ENCODE peak calls at places on chromosome 3, in eight cellular contexts. B is AG09309; Z is AG04449; G is transverse colon; T is neural crest cell; W is activated CD8-positive, alpha-beta T cell treated with anti-CD3 and anti-CD28 coated beads for 36 hours; O is adrenal gland; V is GM12865. S is an unnamed sample.

GRCh38 chr3:194802125-194802433 is 116.4 kb downstream of the FAM43A start:
- DNase-seq in B (no peak), Z (no peak), G (no peak), T (no peak), W (no peak), O (no peak), V (no peak), S (no peak)

GRCh38 chr3:133890972-133891644 is 4.6 kb downstream of the RAB6B start:
- DNase-seq in B (no peak), Z (no peak), G (no peak), T (no peak), W (no peak), O (no peak), V (no peak), S (no peak)

GRCh38 chr3:43894176-43895049 is 203.7 kb downstream of the ABHD5 start:
- DNase-seq in B (peak), Z (no peak), G (peak), T (peak), W (peak), O (peak), V (peak), S (no peak)

GRCh38 chr3:159112724-159113123 is 310.9 kb downstream of the MFSD1 start:
- DNase-seq in B (no peak), Z (no peak), G (no peak), T (no peak), W (no peak), O (no peak), V (no peak), S (no peak)

GRCh38 chr3:85183390-85183789 is 224.6 kb downstream of the CADM2 start:
- DNase-seq in B (no peak), Z (no peak), G (no peak), T (no peak), W (no peak), O (no peak), V (no peak), S (no peak)

GRCh38 chr3:124144035-124144814 is 152.3 kb upstream of the ROPN1 start:
- DNase-seq in B (no peak), Z (no peak), G (no peak), T (no peak), W (no peak), O (no peak), V (no peak), S (no peak)

GRCh38 chr3:42608586-42608985 is 8.1 kb downstream of the NKTR start:
- DNase-seq in B (no peak), Z (no peak), G (no peak), T (no peak), W (no peak), O (no peak), V (no peak), S (peak)

GRCh38 chr3:158792709-158793108 is 9.1 kb upstream of the MFSD1 start:
- DNase-seq in B (peak), Z (peak), G (no peak), T (no peak), W (no peak), O (peak), V (no peak), S (no peak)

GRCh38 chr3:23669541-23670255 is 136.1 kb upstream of the UBE2E1 start:
- DNase-seq in B (no peak), Z (no peak), G (no peak), T (no peak), W (no peak), O (no peak), V (no peak), S (no peak)

GRCh38 chr3:105367063-105367405 is 325 bp downstream of the ALCAM start:
- DNase-seq in B (no peak), Z (no peak), G (peak), T (peak), W (peak), O (peak), V (peak), S (no peak)

GRCh38 chr3:126654571-126655393 is at the start of gene TXNRD3:
- DNase-seq in B (no peak), Z (no peak), G (peak), T (peak), W (peak), O (peak), V (peak), S (no peak)
- TF ChIP-seq CTCF in B (no peak), Z (no peak), G (no peak), T (peak), W (no peak), O (no peak), V (no peak), S (no peak)

GRCh38 chr3:11539677-11540076 is 104.0 kb downstream of the VGLL4 start:
- DNase-seq in B (no peak), Z (no peak), G (no peak), T (no peak), W (no peak), O (peak), V (no peak), S (no peak)
- TF ChIP-seq CTCF in B (no peak), Z (no peak), G (no peak), T (no peak), W (no peak), O (no peak), V (no peak), S (no peak)

GRCh38 chr3:157355276-157355675 is 81.4 kb upstream of the PTX3 start:
- DNase-seq in B (no peak), Z (no peak), G (no peak), T (no peak), W (no peak), O (no peak), V (no peak), S (no peak)

GRCh38 chr3:157353657-157354056 is 83.0 kb upstream of the PTX3 start:
- DNase-seq in B (no peak), Z (no peak), G (no peak), T (no peak), W (no peak), O (no peak), V (no peak), S (no peak)

GRCh38 chr3:157354254-157354653 is 82.4 kb upstream of the PTX3 start:
- DNase-seq in B (no peak), Z (no peak), G (no peak), T (no peak), W (no peak), O (no peak), V (no peak), S (no peak)

GRCh38 chr3:157356541-157356940 is 80.1 kb upstream of the PTX3 start:
- DNase-seq in B (no peak), Z (no peak), G (no peak), T (no peak), W (no peak), O (no peak), V (no peak), S (no peak)

DNA sequence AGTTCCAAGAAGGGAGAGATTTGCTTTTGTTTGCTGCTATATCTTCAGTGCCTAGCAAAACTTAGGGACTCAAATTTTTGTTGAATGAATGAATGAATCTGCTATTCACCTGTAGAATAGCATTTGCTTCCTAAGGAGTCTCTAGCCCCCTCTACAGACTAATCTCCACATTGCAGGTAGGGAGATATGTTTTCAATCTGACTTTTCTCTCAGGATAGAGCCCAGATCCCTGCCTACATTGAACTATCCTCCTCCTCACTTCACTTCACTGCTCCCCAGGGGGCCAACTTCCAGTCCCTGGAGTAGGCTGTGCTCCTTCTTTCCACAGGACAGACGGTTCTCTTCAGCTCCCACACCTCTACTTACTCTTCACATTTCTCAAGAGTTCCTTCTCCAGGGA is 81.9 kb upstream of the PTX3 start:
- DNase-seq in B (no peak), Z (no peak), G (no peak), T (no peak), W (no peak), O (no peak), V (peak), S (no peak)
- TF ChIP-seq CTCF in B (peak), Z (peak), G (no peak), T (peak), W (peak), O (no peak), V (peak), S (peak)

GRCh38 chr3:187146389-187146788 is 7.1 kb upstream of the RPL39L start:
- DNase-seq in B (no peak), Z (no peak), G (no peak), T (no peak), W (no peak), O (no peak), V (no peak), S (no peak)

GRCh38 chr3:187150186-187150585 is 10.9 kb upstream of the RPL39L start:
- DNase-seq in B (no peak), Z (no peak), G (no peak), T (no peak), W (no peak), O (no peak), V (no peak), S (no peak)

DNA sequence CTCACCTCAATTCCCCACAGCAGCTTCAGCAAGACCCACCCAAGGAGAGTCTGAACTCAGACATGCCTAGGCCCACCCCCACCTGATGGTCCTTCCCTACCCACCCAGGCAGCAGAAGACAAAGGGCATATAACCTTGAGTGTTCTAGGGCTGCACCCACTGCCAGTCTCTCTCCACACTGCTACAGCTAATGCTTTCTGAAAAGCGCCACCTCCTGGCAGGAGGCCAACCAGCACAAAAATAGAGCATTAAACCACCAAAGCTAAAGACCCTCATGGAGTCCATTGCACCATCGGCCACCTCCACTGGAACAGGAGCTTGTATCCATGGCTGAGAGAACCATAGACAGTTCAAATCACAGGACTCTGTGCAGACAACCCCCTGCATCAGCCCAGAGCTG is 11.3 kb upstream of the RPL39L start:
- DNase-seq in B (no peak), Z (no peak), G (peak), T (peak), W (peak), O (no peak), V (peak), S (no peak)
- TF ChIP-seq CTCF in B (no peak), Z (no peak), G (no peak), T (peak), W (peak), O (no peak), V (peak), S (no peak)

DNA sequence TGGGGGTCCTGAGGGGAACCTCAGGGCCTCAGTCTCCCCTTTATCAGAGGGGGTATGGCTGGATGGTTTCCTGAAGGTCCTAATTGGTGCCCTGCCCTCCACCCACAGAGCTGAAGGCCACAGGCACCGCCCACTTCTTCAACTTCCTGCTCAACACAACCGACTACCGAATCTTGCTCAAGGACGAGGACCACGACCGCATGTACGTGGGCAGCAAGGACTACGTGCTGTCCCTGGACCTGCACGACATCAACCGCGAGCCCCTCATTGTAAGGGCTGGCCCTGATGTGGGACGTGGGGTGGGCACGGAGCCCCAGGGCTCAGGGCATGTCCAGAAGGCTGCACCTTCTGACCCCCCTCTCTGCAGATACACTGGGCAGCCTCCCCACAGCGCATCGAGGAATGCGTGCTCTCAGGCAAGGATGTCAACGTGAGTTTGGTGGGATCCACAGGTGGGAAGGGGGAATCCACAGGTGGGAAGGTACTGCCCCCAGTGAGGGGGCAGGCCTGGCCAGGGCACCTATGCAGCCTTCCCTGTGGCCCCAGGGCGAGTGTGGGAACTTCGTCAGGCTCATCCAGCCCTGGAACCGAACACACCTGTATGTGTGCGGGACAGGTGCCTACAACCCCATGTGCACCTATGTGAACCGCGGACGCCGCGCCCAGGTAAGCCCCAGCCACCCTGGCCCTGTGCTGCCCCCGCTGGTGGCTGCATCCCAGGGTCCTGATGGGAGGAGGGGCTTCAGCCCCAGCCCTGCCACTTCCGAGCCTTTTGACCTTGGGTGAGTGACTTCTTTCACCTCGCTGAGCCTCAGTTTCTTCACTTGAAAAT is 17.5 kb upstream of the GNAT1 start:
- DNase-seq in B (no peak), Z (no peak), G (no peak), T (no peak), W (peak), O (no peak), V (no peak), S (no peak)
- TF ChIP-seq CTCF in B (no peak), Z (no peak), G (no peak), T (no peak), W (no peak), O (no peak), V (no peak), S (no peak)

GRCh38 chr3:53766706-53767105 is 79.5 kb downstream of the CHDH start:
- DNase-seq in B (no peak), Z (no peak), G (no peak), T (no peak), W (no peak), O (no peak), V (no peak), S (no peak)
- TF ChIP-seq CTCF in B (no peak), Z (no peak), G (no peak), T (no peak), W (no peak), O (no peak), V (no peak), S (no peak)

DNA sequence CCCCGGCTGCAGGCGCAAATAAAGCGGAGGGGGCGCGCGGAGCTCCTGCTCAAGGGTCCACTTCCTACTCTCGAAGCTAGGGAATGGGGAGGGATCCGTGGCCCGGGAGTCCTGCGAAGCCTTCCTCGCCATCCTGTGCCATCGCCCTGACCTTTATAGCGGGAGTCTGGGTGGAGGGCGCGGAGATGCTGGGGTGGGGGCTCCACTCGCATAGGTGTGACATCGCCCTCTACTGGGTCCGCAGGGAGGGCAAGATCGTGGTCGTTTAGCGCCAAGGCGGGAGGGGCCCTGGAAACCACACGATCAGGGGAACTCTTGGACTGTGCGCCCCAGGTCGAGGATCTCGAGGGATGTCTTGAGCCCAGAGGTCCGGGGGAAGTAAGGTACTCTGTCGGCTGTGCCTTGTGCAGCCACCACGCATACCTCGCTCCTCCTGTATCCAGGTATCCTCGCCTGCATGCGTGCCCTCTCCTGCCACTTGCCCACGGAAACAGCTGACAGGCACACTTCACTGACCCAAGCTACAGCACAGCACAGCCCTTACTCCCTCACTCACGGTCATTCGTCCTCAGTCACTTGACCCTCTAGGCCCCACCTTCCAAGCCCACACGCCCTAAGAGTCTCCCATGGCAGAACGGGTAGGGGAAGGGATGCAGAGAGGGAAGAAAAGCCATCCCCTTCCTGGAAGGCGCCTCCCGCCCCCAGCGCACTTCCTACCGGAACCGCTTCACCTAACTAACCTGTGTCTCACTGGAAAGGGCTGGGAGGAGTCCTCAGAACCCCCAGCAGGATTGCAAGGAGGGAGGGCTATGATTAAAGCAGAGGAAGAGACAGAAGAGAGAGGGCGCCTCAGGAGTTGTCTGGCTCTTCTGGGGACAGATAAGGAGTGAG is 22.7 kb downstream of the EPHB3 start:
- DNase-seq in B (no peak), Z (no peak), G (no peak), T (no peak), W (no peak), O (no peak), V (no peak), S (no peak)
- TF ChIP-seq CTCF in B (no peak), Z (peak), G (peak), T (peak), W (peak), O (peak), V (no peak), S (no peak)

DNA sequence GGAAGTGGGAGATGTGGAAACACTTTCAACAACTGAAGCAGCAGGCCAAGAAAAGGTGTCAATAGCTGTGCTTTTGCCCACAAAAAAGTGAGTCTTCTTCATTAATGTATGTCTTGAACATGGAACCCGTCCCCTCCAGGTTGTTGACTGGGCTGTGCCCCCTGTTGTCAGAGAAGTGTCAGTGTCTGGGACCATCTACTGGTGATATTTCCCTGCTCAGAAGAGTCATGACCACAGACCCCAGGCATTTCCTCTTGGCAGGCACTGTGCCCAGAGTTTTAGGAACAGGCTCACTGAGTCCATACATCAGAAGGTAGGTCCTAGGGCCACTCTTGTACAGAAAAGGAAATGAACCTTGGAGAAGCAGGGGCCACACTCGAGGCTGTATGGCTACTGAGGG is 54.8 kb upstream of the LARS2 start:
- DNase-seq in B (no peak), Z (no peak), G (no peak), T (no peak), W (no peak), O (no peak), V (no peak), S (no peak)
- TF ChIP-seq CTCF in B (no peak), Z (no peak), G (no peak), T (no peak), W (no peak), O (no peak), V (no peak), S (peak)

GRCh38 chr3:179414804-179415203 is 36.5 kb downstream of the GNB4 start:
- DNase-seq in B (no peak), Z (no peak), G (no peak), T (no peak), W (no peak), O (no peak), V (no peak), S (no peak)

GRCh38 chr3:179410999-179411398 is 40.3 kb downstream of the GNB4 start:
- DNase-seq in B (no peak), Z (no peak), G (no peak), T (no peak), W (no peak), O (no peak), V (no peak), S (no peak)

GRCh38 chr3:179415377-179415776 is 35.9 kb downstream of the GNB4 start:
- DNase-seq in B (no peak), Z (no peak), G (no peak), T (no peak), W (no peak), O (no peak), V (no peak), S (no peak)

DNA sequence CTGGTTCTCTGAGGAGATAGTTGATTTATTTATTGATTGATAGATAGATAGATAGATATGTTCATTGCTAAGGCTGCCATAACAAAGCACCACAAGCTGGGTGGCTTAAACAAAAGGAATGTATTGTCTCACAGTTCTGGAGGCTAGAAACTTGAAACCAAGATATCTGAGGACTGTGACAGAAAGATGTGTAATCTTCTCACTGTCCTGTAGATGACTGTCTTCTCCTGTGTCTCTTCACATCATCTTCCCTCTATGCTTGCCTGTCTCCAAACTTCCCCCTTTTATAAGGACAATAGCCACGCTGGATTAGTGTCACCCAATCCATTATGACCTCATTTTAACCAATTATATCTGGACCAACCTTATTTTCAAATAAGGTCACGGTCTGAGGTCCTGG is 41.0 kb downstream of the GNB4 start:
- DNase-seq in B (no peak), Z (peak), G (no peak), T (no peak), W (no peak), O (no peak), V (no peak), S (no peak)
- TF ChIP-seq CTCF in B (peak), Z (no peak), G (no peak), T (no peak), W (no peak), O (no peak), V (peak), S (no peak)

GRCh38 chr3:197802505-197803459 is 11.7 kb downstream of the LRCH3 start:
- DNase-seq in B (no peak), Z (no peak), G (no peak), T (no peak), W (no peak), O (no peak), V (no peak), S (no peak)
- TF ChIP-seq CTCF in B (peak), Z (no peak), G (no peak), T (peak), W (peak), O (peak), V (peak), S (no peak)

S was measured in HFF-Myc.